ENCODE peak calls at places on chromosome X, in six cellular contexts. S is coronary artery, L is heart left ventricle, H is heart right ventricle, D is PC-3, T is tibial artery. K is an unnamed sample.

GRCh38 chrX:108735680-108736508 is 469 bp downstream of the IRS4 start:
- DNase-seq in H (no peak), D (no peak), S (no peak), T (no peak), L (no peak), K (no peak)

GRCh38 chrX:22912598-22912997 is 87.2 kb upstream of the DDX53 start:
- DNase-seq in S (no peak), L (no peak), D (no peak), T (no peak), H (no peak), K (no peak)

GRCh38 chrX:10041383-10041782 is 74.2 kb downstream of the CLDN34 start:
- DNase-seq in H (no peak), D (no peak), S (no peak), T (no peak), L (no peak), K (no peak)

GRCh38 chrX:119427024-119427794 is 28.1 kb downstream of the SLC25A43 start:
- DNase-seq in H (peak), S (no peak), T (no peak), D (peak), L (peak), K (no peak)

GRCh38 chrX:155235891-155236290 is 19.6 kb downstream of the VBP1 start:
- DNase-seq in S (no peak), D (peak), T (no peak), H (no peak), L (no peak), K (no peak)

GRCh38 chrX:153643431-153644351 is 3.3 kb upstream of the DUSP9 start:
- DNase-seq in S (no peak), T (no peak), H (no peak), L (no peak), D (peak), K (no peak)

GRCh38 chrX:134764202-134764785 is 106.0 kb upstream of the PLAC1 start:
- DNase-seq in T (no peak), H (no peak), L (no peak), S (no peak), D (peak), K (no peak)

GRCh38 chrX:65883556-65883955 is 156.3 kb downstream of the VSIG4 start:
- DNase-seq in L (no peak), H (no peak), D (no peak), T (no peak), S (no peak), K (no peak)

GRCh38 chrX:69506617-69507499 is 2.7 kb downstream of the NALF2 start:
- DNase-seq in D (no peak), L (no peak), H (no peak), T (no peak), S (no peak), K (peak)

GRCh38 chrX:47644557-47645091 is 5.7 kb downstream of the ELK1 start:
- DNase-seq in L (no peak), D (peak), S (no peak), H (no peak), T (no peak), K (no peak)

GRCh38 chrX:9997524-9997923 is 30.4 kb downstream of the CLDN34 start:
- DNase-seq in S (no peak), H (peak), L (no peak), T (no peak), D (no peak), K (no peak)

GRCh38 chrX:17535229-17535628 is 160.2 kb downstream of the NHS start:
- DNase-seq in H (no peak), L (no peak), T (no peak), D (peak), S (no peak), K (no peak)

GRCh38 chrX:78104447-78105176 is 564 bp downstream of the PGK1 start:
- DNase-seq in H (peak), T (peak), S (peak), L (peak), D (peak), K (no peak)

GRCh38 chrX:154730271-154730883 is 20.5 kb downstream of the GAB3 start:
- DNase-seq in H (peak), D (peak), L (peak), T (no peak), S (no peak), K (no peak)

GRCh38 chrX:153831435-153832150 is 1.2 kb upstream of the PDZD4 start:
- DNase-seq in H (no peak), L (no peak), T (no peak), D (no peak), S (no peak), K (no peak)

GRCh38 chrX:154731881-154732280 is 19.0 kb downstream of the GAB3 start:
- DNase-seq in T (no peak), D (peak), H (no peak), S (no peak), L (no peak), K (no peak)

GRCh38 chrX:134761788-134762187 is 103.5 kb upstream of the PLAC1 start:
- DNase-seq in H (no peak), L (no peak), D (peak), S (no peak), T (no peak), K (no peak)

GRCh38 chrX:24149346-24150050 is at the start of gene ZFX:
- DNase-seq in L (peak), S (peak), H (peak), D (peak), T (peak), K (no peak)

GRCh38 chrX:24340501-24340900 is 19.9 kb upstream of the SUPT20HL1 start:
- DNase-seq in T (no peak), L (no peak), S (no peak), D (no peak), H (no peak), K (no peak)

GRCh38 chrX:105114554-105115130 is 105.9 kb downstream of the TEX13A start:
- DNase-seq in S (no peak), T (no peak), H (no peak), L (no peak), D (peak), K (no peak)

GRCh38 chrX:103839404-103839803 is 7.3 kb upstream of the RAB9B start:
- DNase-seq in H (no peak), T (no peak), S (no peak), L (no peak), D (peak), K (no peak)

GRCh38 chrX:111445485-111445884 is 33.5 kb upstream of the DCX start:
- DNase-seq in D (peak), L (no peak), H (no peak), S (no peak), T (no peak), K (no peak)

GRCh38 chrX:830532-830931 is 199.9 kb downstream of the SHOX start:
- DNase-seq in L (no peak), H (no peak), D (no peak), S (no peak), T (no peak), K (peak)

GRCh38 chrX:133666256-133666655 is 251.0 kb upstream of the GPC4 start:
- DNase-seq in H (no peak), L (no peak), T (no peak), D (no peak), S (no peak), K (no peak)

GRCh38 chrX:56763556-56764152 is 34.6 kb downstream of the NBDY start:
- DNase-seq in T (no peak), H (no peak), L (peak), S (peak), D (no peak), K (peak)

GRCh38 chrX:22800360-22800759 is 199.4 kb upstream of the DDX53 start:
- DNase-seq in S (no peak), T (peak), H (peak), L (no peak), D (peak), K (no peak)

GRCh38 chrX:109889289-109890006 is 113.5 kb upstream of the TMEM164 start:
- DNase-seq in D (peak), L (no peak), T (no peak), S (no peak), H (no peak), K (no peak)

GRCh38 chrX:10611441-10612090 is 8.8 kb downstream of the MID1 start:
- DNase-seq in H (no peak), D (peak), T (no peak), L (no peak), S (no peak), K (no peak)

GRCh38 chrX:106862972-106863688 is 40.0 kb downstream of the RIPPLY1 start:
- DNase-seq in H (no peak), D (peak), T (no peak), L (no peak), S (no peak), K (no peak)

GRCh38 chrX:84162401-84162800 is 25.6 kb downstream of the RPS6KA6 start:
- DNase-seq in S (no peak), H (no peak), T (no peak), L (no peak), D (no peak), K (no peak)
- H3K27ac ChIP-seq in S (no peak), H (no peak), T (no peak), L (no peak), D (no peak), K (no peak)

GRCh38 chrX:71214604-71215334 is 8.3 kb upstream of the GJB1 start:
- DNase-seq in D (no peak), T (no peak), H (no peak), L (no peak), S (no peak), K (no peak)
- H3K4me3 ChIP-seq in D (no peak), T (no peak), H (no peak), L (no peak), S (no peak), K (no peak)

DNA sequence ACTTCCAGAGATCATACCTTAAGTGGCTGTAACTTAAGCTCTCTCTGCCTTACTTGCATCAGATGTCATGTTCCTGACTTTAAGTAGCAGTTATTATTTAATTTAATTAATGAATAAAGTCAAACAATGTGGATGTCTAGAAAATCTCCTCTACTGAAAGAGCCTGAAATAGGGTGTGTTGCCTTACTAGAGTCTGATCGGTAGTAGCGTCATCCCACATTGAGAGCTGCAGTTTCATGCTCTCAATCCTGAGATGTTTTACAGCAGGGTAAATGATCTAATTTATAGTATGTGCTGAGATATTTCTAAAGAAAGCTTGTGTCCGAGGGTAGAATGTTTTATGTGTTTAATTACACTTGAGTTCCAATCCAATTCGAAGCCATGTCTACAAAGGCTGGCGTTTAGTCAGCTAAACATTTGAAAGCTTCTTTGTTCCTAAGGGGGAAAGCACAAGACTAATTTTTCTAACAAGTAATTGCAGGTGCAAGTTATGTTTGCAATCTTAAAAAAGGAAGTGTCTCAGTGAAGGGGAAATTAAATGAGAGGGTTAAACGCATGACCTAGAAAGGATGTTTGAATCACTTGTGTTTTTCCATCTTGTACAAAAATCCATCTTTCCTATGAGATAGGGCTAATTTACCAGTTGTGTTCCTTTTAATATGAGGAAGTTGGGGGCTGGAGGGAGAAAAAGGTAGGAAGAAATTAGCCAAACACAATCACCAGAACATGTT is 391.0 kb upstream of the MAGEB2 start:
- DNase-seq in T (no peak), S (no peak), L (no peak), H (no peak), D (no peak), K (no peak)
- H3K27ac ChIP-seq in T (no peak), S (no peak), L (no peak), H (no peak), D (no peak), K (no peak)

DNA sequence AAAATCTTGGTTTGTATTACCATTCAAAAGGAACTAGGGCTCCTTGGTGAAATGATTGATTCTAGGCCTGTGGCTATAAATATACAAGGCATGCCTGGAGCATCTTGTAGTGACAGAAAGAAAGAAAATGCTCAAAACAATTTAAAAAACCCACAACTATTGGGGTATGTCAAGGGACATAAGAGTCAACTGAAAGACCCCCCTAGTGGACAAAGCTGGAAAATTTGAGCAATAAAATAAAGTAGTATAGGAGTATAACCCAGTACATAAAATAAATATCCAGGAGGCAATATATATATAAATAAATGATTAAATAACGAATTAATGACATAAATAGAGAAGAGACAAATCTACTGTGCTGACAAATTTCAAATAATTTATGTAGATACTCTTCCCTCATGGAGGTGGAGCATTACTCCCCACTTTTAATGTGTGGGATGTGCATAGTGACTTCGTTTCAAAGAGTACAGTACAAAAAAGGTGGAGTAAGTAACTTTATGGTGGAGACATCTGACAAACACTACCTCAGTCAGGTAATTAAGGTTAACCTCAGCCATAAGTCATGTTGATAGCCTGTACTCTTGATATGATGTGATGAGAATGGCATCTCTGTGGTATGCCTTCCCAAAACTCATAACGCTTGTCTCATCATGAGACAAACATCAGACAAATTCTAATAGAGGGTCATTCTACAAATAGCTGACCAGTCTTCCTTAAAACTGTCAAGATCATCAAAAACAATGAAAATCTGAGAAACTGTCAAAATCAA is 185.0 kb upstream of the GLRA2 start:
- DNase-seq in T (no peak), D (no peak), H (no peak), S (no peak), L (no peak), K (no peak)
- H3K4me3 ChIP-seq in T (no peak), D (no peak), H (no peak), S (no peak), L (no peak), K (no peak)

DNA sequence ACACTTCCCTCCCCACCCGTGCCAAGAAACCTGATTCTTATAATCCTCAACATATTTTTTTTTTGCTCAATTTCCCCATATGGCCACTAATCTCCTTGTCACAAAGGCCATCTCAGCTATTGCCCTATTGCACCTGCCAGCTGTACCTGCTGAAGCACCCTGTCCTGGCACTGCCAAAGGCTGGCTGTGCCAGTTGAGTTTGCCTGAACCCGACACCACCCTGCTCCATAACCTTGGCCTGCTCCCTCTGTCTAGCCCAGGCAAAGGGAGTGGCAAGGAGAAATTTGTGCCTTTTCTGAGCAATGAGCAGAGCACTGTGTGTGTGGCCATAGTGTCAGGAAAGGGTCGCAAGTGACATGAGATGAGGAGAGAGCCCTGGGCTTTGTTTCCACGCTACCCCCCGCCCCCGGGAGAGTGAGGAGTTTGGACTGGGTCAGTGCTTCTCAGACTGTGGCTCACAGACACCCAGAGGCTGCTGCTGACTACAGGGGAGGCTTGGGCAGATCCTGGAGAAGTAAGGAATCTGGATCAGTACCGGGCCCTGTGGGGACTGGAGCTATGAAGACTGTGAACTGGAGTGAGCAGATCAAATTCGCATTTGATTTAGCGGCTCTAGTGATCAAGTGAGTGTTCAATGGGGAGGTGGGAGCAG is 42.2 kb upstream of the HMGB3 start:
- DNase-seq in D (no peak), L (no peak), H (no peak), S (no peak), T (no peak), K (no peak)
- H3K27ac ChIP-seq in D (no peak), L (no peak), H (no peak), S (no peak), T (no peak), K (no peak)